ENCODE peak calls at places on chromosomes 5 and 9, in six cellular contexts. A is fibroblast of mammary gland, W is IMR-90, R is astrocyte, S is psoas muscle, Y is lower leg skin. K is an unnamed sample.

GRCh38 chr9:127739614-127740322 is 4.7 kb upstream of the TOR2A start:
- DNase-seq in A (peak; percentile 47), W (no peak), Y (no peak), R (no peak), S (peak; percentile 51), K (no peak)

GRCh38 chr5:6773342-6774035 is 60.3 kb downstream of the TENT4A start:
- DNase-seq in Y (no peak), W (no peak), A (no peak), R (no peak), S (no peak), K (no peak)

GRCh38 chr9:32434892-32435291 is 50.4 kb downstream of the ACO1 start:
- DNase-seq in Y (no peak), R (no peak), A (no peak), S (no peak), W (peak; percentile 59), K (no peak)

GRCh38 chr9:107489687-107490605 is at the start of gene KLF4:
- DNase-seq in Y (peak; percentile 92), R (peak; percentile 78), S (peak; percentile 90), W (peak; percentile 91), A (peak; percentile 92), K (no peak)

GRCh38 chr5:174759091-174759490 is 34.7 kb downstream of the MSX2 start:
- DNase-seq in S (no peak), A (no peak), R (no peak), Y (no peak), W (no peak), K (no peak)

GRCh38 chr5:3542158-3542557 is 53.5 kb upstream of the IRX1 start:
- DNase-seq in R (no peak), Y (no peak), A (no peak), W (no peak), S (no peak), K (no peak)

GRCh38 chr9:75889577-75889976 is 896 bp upstream of the PCSK5 start:
- DNase-seq in A (no peak), W (no peak), R (no peak), Y (no peak), S (no peak), K (no peak)

GRCh38 chr9:29211681-29212589 is 1638.7 kb upstream of the C9orf72 start:
- DNase-seq in W (no peak), Y (no peak), S (peak; percentile 34), A (no peak), R (no peak), K (no peak)

GRCh38 chr5:90410178-90410762 is 714 bp upstream of the CETN3 start:
- DNase-seq in A (no peak), R (no peak), S (no peak), W (no peak), Y (no peak), K (no peak)

GRCh38 chr5:174192103-174192655 is 146.7 kb downstream of the NSG2 start:
- DNase-seq in W (no peak), Y (no peak), R (no peak), A (no peak), S (no peak), K (no peak)

DNA sequence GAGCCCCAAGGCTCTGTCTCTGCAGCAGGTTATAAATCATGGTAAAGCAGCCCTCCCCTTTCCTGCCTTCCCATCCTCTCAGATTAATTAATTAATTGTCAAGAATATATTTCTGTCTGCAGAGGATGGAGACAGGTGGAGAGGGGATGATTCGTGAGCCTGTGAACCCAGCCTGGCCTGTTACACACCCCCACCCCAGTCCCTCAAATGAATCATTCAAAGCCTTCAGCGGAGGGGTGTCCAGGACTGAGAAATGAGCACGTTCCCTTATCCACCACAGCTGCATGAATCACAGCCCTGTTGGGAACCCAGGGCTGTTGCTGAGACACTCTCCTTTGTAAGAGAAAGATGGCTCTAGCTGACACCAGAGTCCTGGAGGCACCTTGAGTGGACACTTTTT is 56.0 kb downstream of the NIPAL4 start:
- DNase-seq in R (peak; percentile 95), W (peak; percentile 94), Y (no peak), S (peak; percentile 26), A (peak; percentile 94), K (no peak)
- H3K4me3 ChIP-seq in R (no peak overlapping the region), W (no peak overlapping the region), Y (no peak overlapping the region), S (no peak overlapping the region), A (no peak overlapping the region), K (no peak overlapping the region)

GRCh38 chr5:55188656-55189380 is 15.8 kb upstream of the CDC20B start:
- DNase-seq in R (no peak), A (no peak), W (no peak), S (no peak), Y (no peak), K (no peak)

GRCh38 chr5:55191165-55191564 is 18.2 kb upstream of the CDC20B start:
- DNase-seq in R (no peak), Y (no peak), S (no peak), W (no peak), A (peak; percentile 44), K (no peak)

DNA sequence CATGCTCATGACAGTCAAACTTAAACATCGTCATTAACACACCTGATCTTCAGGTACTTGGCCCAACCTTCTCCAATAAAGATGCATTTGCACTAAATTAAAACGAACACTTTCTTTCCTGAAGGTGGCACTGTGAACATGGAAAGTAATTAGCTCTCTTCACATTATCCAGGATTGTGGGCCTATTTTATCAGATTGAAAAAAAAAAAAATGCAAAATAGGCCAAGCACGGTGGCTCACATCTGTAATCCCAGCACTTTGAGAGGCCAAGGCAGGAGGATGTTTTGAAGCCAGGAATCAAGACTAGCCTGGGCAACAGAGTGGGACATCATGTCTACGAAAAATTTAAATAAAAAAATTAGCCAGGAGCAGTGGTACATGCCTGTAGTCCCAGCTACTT is 14.4 kb upstream of the CDC20B start:
- DNase-seq in Y (no peak), R (no peak), S (no peak), W (no peak), A (no peak), K (no peak)
- TF ChIP-seq CTCF in Y (no peak), R (no peak), S (peak; percentile 4), W (peak; percentile 15), A (no peak), K (peak; percentile 57)

GRCh38 chr5:142012186-142012785 is 541 bp downstream of the GNPDA1 start:
- DNase-seq in A (peak; percentile 65), Y (peak; percentile 47), W (no peak), S (peak; percentile 61), R (no peak), K (no peak)
- H3K4me3 ChIP-seq in A (peak overlapping the region; percentile 90), Y (peak overlapping the region; percentile 48), W (peak overlapping the region; percentile 69), S (peak overlapping the region; percentile 82), R (peak overlapping the region; percentile 80), K (peak overlapping the region; percentile 87)

DNA sequence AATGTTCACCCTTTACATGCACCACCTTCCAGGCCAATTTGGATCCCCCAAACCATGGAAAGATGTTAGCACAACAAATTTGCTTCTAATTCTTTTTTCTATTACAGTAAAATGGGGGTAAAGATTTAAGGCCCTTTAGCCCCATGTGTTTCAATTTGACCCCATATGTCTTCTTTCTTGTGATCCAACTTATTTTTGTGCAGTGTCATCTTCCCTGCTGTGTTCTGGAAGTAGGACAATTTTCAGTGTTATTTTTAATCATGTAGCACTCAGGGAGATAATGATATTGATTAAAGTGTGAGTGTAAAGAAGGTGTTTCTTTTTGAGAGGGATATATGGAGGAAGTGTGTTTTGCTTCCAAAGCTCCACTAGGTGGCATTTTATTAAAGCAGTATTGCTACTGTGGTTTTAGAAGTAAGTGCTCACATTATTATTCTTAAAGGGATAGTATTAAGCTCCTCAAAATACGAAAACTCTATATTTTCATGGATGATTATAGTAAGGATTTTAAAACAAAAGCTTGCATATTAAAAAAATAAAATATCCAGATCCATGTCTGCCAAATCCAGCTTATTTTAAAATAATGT is 118.7 kb upstream of the ATP10B start:
- DNase-seq in Y (no peak), W (no peak), A (peak; percentile 49), S (no peak), R (no peak), K (no peak)
- TF ChIP-seq CTCF in Y (no peak), W (no peak), A (peak; percentile 47), S (peak; percentile 13), R (no peak), K (peak; percentile 52)

GRCh38 chr9:14723301-14723700 is 768 bp upstream of the CER1 start:
- DNase-seq in W (no peak), A (no peak), S (no peak), Y (no peak), R (no peak), K (no peak)

GRCh38 chr9:14719231-14719923 is 3.2 kb downstream of the CER1 start:
- DNase-seq in A (no peak), Y (no peak), W (no peak), R (no peak), S (no peak), K (no peak)

GRCh38 chr9:14722391-14723035 is at the start of gene CER1:
- DNase-seq in A (no peak), S (no peak), Y (no peak), W (no peak), R (no peak), K (no peak)
- H3K4me3 ChIP-seq in A (no peak within 1 kb of the TSS), S (no peak within 1 kb of the TSS), Y (no peak within 1 kb of the TSS), W (no peak within 1 kb of the TSS), R (no peak within 1 kb of the TSS), K (no peak within 1 kb of the TSS)

DNA sequence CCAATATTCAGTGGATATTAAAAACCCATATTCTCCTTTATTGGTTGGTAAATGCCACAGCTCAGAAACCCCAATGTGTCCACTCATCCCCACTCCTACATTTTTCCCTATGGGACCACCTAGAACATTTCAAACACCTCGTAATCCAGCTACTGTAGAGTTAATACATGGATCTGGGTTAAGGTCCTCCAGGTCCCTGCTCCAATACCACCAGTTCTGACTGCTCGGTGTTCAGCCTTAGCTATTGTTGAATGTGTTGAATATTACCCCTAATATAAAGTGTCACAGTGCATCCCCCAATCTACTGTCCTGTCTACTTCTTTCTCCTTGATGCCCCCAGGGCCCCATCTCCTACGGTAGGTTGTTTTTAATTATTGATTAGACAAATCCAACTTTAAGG is 231.5 kb downstream of the PCSK1 start:
- DNase-seq in Y (no peak), R (no peak), S (no peak), W (no peak), A (no peak), K (no peak)
- TF ChIP-seq CTCF in Y (no peak), R (no peak), S (no peak), W (no peak), A (no peak), K (no peak)

GRCh38 chr9:124869466-124869985 is 7.6 kb downstream of the ARPC5L start:
- DNase-seq in R (no peak), Y (no peak), S (no peak), A (no peak), W (no peak), K (no peak)
- H3K4me3 ChIP-seq in R (peak overlapping the region; percentile 94), Y (peak overlapping the region; percentile 94), S (peak overlapping the region; percentile 93), A (peak overlapping the region; percentile 93), W (peak overlapping the region; percentile 69), K (peak overlapping the region; percentile 92)

GRCh38 chr5:153425914-153426313 is 64.6 kb upstream of the GRIA1 start:
- DNase-seq in A (peak; percentile 6), W (no peak), R (no peak), Y (no peak), S (no peak), K (no peak)
- TF ChIP-seq CTCF in A (peak; percentile 28), W (no peak), R (no peak), Y (no peak), S (no peak), K (peak; percentile 46)